ENCODE peak calls at places on chromosomes 6 and 20, in ten cellular contexts. X is left ventricle myocardium superior; F is substantia nigra; Z is hippocampal formation; W is breast epithelium; P is stimulated activated CD4-positive, alpha-beta T cell treated with anti-CD3 and anti-CD28 coated beads, TNF-alpha, amount 100 ng/mL, for 48 hours; K is iPS-NIHi11; O is SW480; V is NCI-H1092 treated with DMSO at 0.1 percent for 48 hours; M is NCI-H82. D is an unnamed sample.

GRCh38 chr6:366972-367794 is 24.4 kb upstream of the IRF4 start:
- DNase-seq in K (no peak), W (no peak), O (no peak), P (no peak), Z (no peak), V (no peak), M (no peak), X (no peak), F (no peak), D (no peak)

GRCh38 chr6:33854572-33855030 is 50.8 kb upstream of the MLN start:
- DNase-seq in X (no peak), K (no peak), M (peak; percentile 55), F (no peak), O (no peak), P (no peak), Z (no peak), V (peak; percentile 25), W (no peak), D (no peak)

GRCh38 chr20:57250607-57251343 is 15.7 kb downstream of the BMP7 start:
- DNase-seq in F (no peak), K (no peak), X (no peak), W (no peak), O (no peak), V (no peak), M (no peak), Z (no peak), P (no peak), D (no peak)

GRCh38 chr20:59178983-59179595 is 15.5 kb downstream of the ZNF831 start:
- DNase-seq in W (no peak), M (no peak), X (no peak), P (no peak), F (no peak), O (no peak), Z (no peak), K (no peak), V (no peak), D (no peak)

GRCh38 chr6:97465877-97466710 is 183.1 kb upstream of the MMS22L start:
- DNase-seq in Z (no peak), X (no peak), M (no peak), P (no peak), W (no peak), O (no peak), F (peak; percentile 23), V (no peak), K (peak; percentile 37), D (no peak)

GRCh38 chr20:41453006-41453950 is 86.7 kb upstream of the EMILIN3 start:
- DNase-seq in M (no peak), P (no peak), Z (no peak), V (no peak), X (no peak), K (no peak), W (no peak), F (no peak), O (no peak), D (no peak)

GRCh38 chr6:150230877-150231428 is 88.1 kb downstream of the PPP1R14C start:
- DNase-seq in K (no peak), O (no peak), X (no peak), V (no peak), F (no peak), Z (no peak), W (no peak), M (no peak), P (no peak), D (no peak)

GRCh38 chr20:58492795-58493538 is 22.2 kb downstream of the APCDD1L start:
- DNase-seq in P (no peak), M (no peak), V (no peak), O (no peak), W (no peak), F (no peak), X (no peak), Z (no peak), K (no peak), D (no peak)

GRCh38 chr20:24112360-24112759 is 123.8 kb upstream of the GGTLC1 start:
- DNase-seq in O (no peak), P (no peak), V (no peak), X (no peak), K (no peak), F (no peak), W (no peak), Z (no peak), M (no peak), D (no peak)

GRCh38 chr20:33681728-33682353 is 4.3 kb downstream of the E2F1 start:
- DNase-seq in X (no peak), F (no peak), K (no peak), O (no peak), V (no peak), M (no peak), P (no peak), W (no peak), Z (no peak), D (no peak)

D was measured in DMS53.